ENCODE peak calls at places on chromosome 22, in ten cellular contexts. Y, T, Q, A, B, X, L, S, W and D are unnamed samples.

GRCh38 chr22:31230155-31230870 is 18.2 kb downstream of the LIMK2 start:
- DNase-seq in Y (no peak), T (no peak), A (no peak), W (no peak), L (no peak), Q (no peak), X (no peak), B (no peak), S (no peak), D (peak)

GRCh38 chr22:29351891-29352290 is 36.4 kb upstream of the RASL10A start:
- DNase-seq in A (no peak), Y (no peak), X (no peak), Q (no peak), T (no peak), S (no peak), L (no peak), B (no peak), W (no peak), D (no peak)

GRCh38 chr22:41532908-41533825 is 11.1 kb downstream of the POLR3H start:
- DNase-seq in L (peak), B (peak), T (peak), Y (peak), W (peak), A (peak), X (peak), Q (peak), S (peak), D (no peak)

GRCh38 chr22:19555651-19556050 is 31.4 kb upstream of the CLDN5 start:
- DNase-seq in Q (no peak), S (no peak), A (no peak), W (no peak), L (no peak), T (no peak), X (no peak), Y (no peak), B (no peak), D (no peak)

GRCh38 chr22:28143961-28144745 is 225.1 kb upstream of the PITPNB start:
- DNase-seq in Y (no peak), S (no peak), Q (no peak), X (no peak), W (no peak), L (no peak), T (no peak), B (no peak), A (no peak), D (peak)

GRCh38 chr22:22075382-22076163 is 93.0 kb upstream of the TOP3B start:
- DNase-seq in T (no peak), L (no peak), S (no peak), Y (no peak), W (no peak), B (no peak), X (no peak), Q (no peak), A (no peak), D (no peak)

GRCh38 chr22:36165161-36165560 is 4.6 kb upstream of the APOL3 start:
- DNase-seq in Y (no peak), T (no peak), W (no peak), B (no peak), A (no peak), X (no peak), L (no peak), S (no peak), Q (no peak), D (no peak)

GRCh38 chr22:40605676-40606250 is 30.8 kb downstream of the MRTFA start:
- DNase-seq in Y (peak), W (no peak), A (no peak), B (no peak), Q (no peak), L (no peak), S (no peak), X (no peak), T (no peak), D (no peak)

GRCh38 chr22:40498454-40499186 is 128.2 kb downstream of the SGSM3 start:
- DNase-seq in A (no peak), W (no peak), X (peak), Y (peak), L (peak), S (no peak), T (no peak), Q (no peak), B (peak), D (no peak)

GRCh38 chr22:33393432-33393831 is 335.3 kb upstream of the SYN3 start:
- DNase-seq in A (no peak), B (no peak), T (no peak), L (no peak), W (no peak), Q (no peak), X (no peak), Y (no peak), S (no peak), D (no peak)

GRCh38 chr22:28930357-28931007 is 47.1 kb downstream of the ZNRF3 start:
- DNase-seq in B (no peak), W (no peak), L (no peak), A (no peak), Q (no peak), Y (peak), T (no peak), S (no peak), X (no peak), D (no peak)

GRCh38 chr22:39664485-39665200 is 94.1 kb downstream of the CACNA1I start:
- DNase-seq in Y (no peak), T (no peak), X (peak), S (peak), W (no peak), B (no peak), Q (no peak), A (no peak), L (peak), D (no peak)

GRCh38 chr22:45009881-45010531 is at the start of gene PHF21B:
- DNase-seq in T (no peak), Q (peak), S (peak), Y (peak), W (no peak), L (peak), B (peak), A (no peak), X (peak), D (no peak)

GRCh38 chr22:33044059-33044458 is 14.1 kb downstream of the SYN3 start:
- DNase-seq in A (no peak), B (no peak), S (no peak), Y (no peak), Q (no peak), W (no peak), L (no peak), T (no peak), X (no peak), D (no peak)

GRCh38 chr22:35539910-35540599 is 576 bp upstream of the RASD2 start:
- DNase-seq in A (peak), S (peak), Q (peak), Y (peak), L (peak), B (peak), T (peak), W (no peak), X (no peak), D (no peak)

GRCh38 chr22:40348025-40348658 is 1.8 kb downstream of the ADSL start:
- DNase-seq in Q (no peak), W (peak), S (peak), L (peak), A (no peak), T (peak), X (peak), Y (peak), B (peak), D (no peak)